ENCODE peak calls at places on chromosome X, in four cellular contexts. R is K562, P is HCT116, W is HepG2. J is an unnamed sample.

GRCh38 chrX:117839544-117839943 is 277.1 kb downstream of the KLHL13 start:
- DNase-seq in W (no peak), P (no peak), R (peak; percentile 1), J (no peak)

GRCh38 chrX:13863326-13863725 is 46.4 kb upstream of the GPM6B start:
- DNase-seq in P (no peak), R (no peak), W (no peak), J (no peak)

GRCh38 chrX:26851981-26852380 is 611.2 kb downstream of the PPP4R3C start:
- DNase-seq in P (peak; percentile 23), R (no peak), W (peak; percentile 0), J (no peak)

GRCh38 chrX:135086197-135086854 is 34.0 kb downstream of the ETDB start:
- DNase-seq in R (peak; percentile 50), P (peak; percentile 63), W (peak; percentile 39), J (peak; percentile 71)

GRCh38 chrX:68728186-68728585 is 80.7 kb downstream of the STARD8 start:
- DNase-seq in P (no peak), W (no peak), R (no peak), J (no peak)

GRCh38 chrX:87409113-87409841 is 108.3 kb upstream of the KLHL4 start:
- DNase-seq in P (no peak), R (peak; percentile 48), W (peak; percentile 15), J (peak; percentile 77)

GRCh38 chrX:108699368-108699767 is 37.0 kb downstream of the IRS4 start:
- DNase-seq in P (peak; percentile 16), R (peak; percentile 5), W (peak; percentile 13), J (peak; percentile 8)

GRCh38 chrX:78199851-78200250 is 60.4 kb upstream of the TAF9B start:
- DNase-seq in P (peak; percentile 8), R (peak; percentile 61), W (peak; percentile 31), J (no peak)

GRCh38 chrX:40420899-40421729 is 159.7 kb upstream of the ATP6AP2 start:
- DNase-seq in P (no peak), R (no peak), W (peak; percentile 13), J (no peak)

GRCh38 chrX:53332204-53332603 is 50.8 kb upstream of the IQSEC2 start:
- DNase-seq in R (no peak), P (no peak), W (no peak), J (no peak)

GRCh38 chrX:134761788-134762187 is 103.5 kb upstream of the PLAC1 start:
- DNase-seq in W (peak; percentile 2), P (no peak), R (no peak), J (no peak)

GRCh38 chrX:42021058-42021457 is 97.7 kb upstream of the CASK start:
- DNase-seq in R (no peak), W (no peak), P (no peak), J (no peak)

DNA sequence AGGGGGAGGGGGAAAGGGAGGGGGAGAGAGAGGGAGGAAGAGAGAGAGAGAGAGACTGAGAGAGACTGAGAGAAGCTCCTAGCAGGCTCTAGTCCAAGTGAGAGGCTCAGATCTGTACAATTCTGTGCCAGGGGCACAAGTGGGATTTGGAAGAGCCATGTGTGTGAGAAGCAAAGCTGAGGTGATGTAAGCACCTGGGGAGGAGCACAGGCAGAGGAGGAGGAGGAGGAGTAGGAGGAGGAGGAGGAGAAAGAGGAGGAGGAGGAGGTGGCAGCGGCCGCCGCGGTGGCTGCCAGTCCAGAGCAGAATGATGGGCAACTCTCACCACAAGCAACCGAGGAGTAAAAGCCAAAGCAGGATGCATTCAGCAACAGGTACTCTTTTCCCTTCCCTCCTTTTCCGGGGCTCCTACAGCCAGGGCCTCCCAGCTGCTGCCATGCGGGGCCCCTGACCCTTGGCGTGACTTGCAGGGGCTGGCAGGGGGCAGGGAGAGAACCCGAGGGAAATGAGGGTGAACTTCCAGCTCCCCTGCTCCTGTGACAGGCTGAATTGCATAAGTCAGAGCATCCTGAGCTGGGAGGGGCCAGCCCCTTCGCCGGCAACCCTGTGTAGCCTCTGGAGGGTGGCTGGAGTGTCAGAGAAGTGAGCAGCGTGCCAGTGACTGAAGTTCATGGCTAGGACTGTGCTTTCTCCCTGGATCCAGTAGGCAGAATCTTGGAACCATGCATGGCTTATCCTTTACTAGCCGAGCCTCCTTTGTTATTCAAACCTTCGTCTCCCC is 62.1 kb downstream of the RTL5 start:
- DNase-seq in R (no peak), P (no peak), W (no peak), J (no peak)
- TF ChIP-seq TCF7L2 in R (no peak), P (no peak), W (no peak), J (no peak)

DNA sequence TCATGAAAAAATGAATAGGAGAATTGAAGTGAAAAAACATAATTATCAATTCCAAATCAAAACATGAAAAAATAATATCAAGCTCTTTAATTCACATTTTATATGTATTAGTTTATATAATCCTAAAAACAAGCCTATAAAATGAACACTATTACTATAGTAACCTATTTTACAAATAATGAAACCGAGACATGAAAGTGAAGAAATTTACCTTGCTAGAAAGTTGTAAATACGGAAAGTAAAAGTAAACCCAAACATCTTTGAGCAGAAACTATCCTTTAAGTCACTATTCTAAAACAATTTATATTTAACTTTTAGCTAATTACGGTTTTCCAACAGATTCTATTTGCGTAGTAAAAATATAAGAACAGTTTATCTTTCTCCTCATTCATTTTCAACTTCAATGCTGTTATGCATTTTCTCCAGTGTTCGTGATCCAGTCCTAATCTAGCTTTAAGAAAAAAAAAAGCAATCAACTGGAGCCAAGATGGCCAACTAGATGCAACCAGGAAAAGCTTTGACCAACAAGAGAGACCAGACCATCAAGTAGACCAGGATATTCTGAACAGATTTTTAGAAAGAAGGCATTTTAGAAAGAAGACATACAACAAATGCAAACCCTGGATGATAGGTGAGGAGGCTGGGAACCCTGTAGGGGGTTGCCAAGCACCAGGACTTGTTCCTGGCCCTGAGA is 67.0 kb downstream of the DDX53 start:
- DNase-seq in P (no peak), R (no peak), W (no peak), J (no peak)
- H3K4me1 ChIP-seq in P (no peaks in the 10 kb centered on the region), R (no peaks in the 10 kb centered on the region), W (no peaks in the 10 kb centered on the region), J (no peaks in the 10 kb centered on the region)

DNA sequence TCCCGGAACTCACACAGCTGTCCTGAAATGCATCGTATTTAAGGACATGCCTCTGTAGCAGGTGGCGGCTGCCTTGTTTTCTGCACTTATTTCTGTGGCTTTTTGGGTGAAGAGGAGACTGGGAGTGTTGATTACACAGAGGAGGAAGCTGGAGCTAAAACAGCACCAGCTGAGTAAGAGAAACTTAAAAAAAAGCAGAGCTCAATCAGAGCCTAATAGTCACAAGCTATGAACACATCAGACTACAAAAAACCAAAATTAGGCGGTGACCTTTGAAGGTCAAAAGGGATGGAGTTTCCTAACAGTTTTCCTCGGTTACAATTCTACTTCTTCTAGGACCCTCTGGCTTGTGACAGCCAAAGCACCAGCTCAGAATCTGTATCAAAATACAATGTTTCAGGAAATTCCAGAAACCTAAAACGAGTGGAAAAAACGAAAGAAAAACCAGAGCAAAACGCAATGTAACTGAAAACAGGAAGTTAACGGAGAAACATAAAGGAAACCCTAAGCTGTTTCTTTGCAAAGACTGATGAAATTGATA is 13.5 kb downstream of the PRKX start:
- DNase-seq in R (no peak), W (no peak), P (no peak), J (no peak)
- TF ChIP-seq SIN3A in R (no peak), W (no peak), P (no peak), J (no peak)

GRCh38 chrX:148567779-148568178 is 67.4 kb downstream of the AFF2 start:
- DNase-seq in R (no peak), P (no peak), W (no peak), J (no peak)

GRCh38 chrX:148568763-148569162 is 68.3 kb downstream of the AFF2 start:
- DNase-seq in R (no peak), P (no peak), W (no peak), J (no peak)

GRCh38 chrX:148572332-148572731 is 71.9 kb downstream of the AFF2 start:
- DNase-seq in R (no peak), W (no peak), P (no peak), J (no peak)

GRCh38 chrX:148562846-148563245 is 62.4 kb downstream of the AFF2 start:
- DNase-seq in W (no peak), R (no peak), P (no peak), J (no peak)

GRCh38 chrX:148567229-148567628 is 66.8 kb downstream of the AFF2 start:
- DNase-seq in R (peak; percentile 19), W (no peak), P (no peak), J (no peak)
- TF ChIP-seq TCF7L2 in R (no peak), W (no peak), P (no peak), J (no peak)

GRCh38 chrX:154441564-154441963 is 2.4 kb upstream of the FAM50A start:
- DNase-seq in R (no peak), P (no peak), W (no peak), J (no peak)

GRCh38 chrX:154441984-154442707 is 1.8 kb upstream of the FAM50A start:
- DNase-seq in W (no peak), P (no peak), R (no peak), J (no peak)

GRCh38 chrX:154440623-154441357 is 3.2 kb upstream of the FAM50A start:
- DNase-seq in P (no peak), W (no peak), R (no peak), J (no peak)

GRCh38 chrX:154437971-154438893 is 1.3 kb downstream of the GDI1 start:
- DNase-seq in R (no peak), P (no peak), W (no peak), J (no peak)

DNA sequence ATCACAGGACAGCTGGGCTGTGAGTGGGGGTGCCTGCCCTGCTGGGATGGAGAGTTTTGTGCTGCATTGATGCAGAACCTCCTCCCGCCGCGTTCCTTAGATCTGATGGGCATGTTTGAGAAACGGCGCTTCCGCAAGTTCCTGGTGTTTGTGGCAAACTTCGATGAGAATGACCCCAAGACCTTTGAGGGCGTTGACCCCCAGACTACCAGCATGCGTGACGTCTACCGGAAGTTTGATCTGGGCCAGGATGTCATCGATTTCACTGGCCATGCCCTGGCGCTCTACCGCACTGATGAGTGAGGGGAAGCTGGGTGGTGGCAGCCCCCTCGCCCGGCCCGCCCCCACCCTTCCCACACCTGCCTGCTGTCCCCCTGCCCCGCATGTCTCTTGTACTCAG is 2.9 kb downstream of the GDI1 start:
- DNase-seq in W (no peak), R (no peak), P (no peak), J (no peak)
- H3K4me1 ChIP-seq in W (peaks cover 11% of the 10 kb centered on the region), R (peaks cover 48% of the 10 kb centered on the region), P (peaks cover 5% of the 10 kb centered on the region), J (peaks cover 27% of the 10 kb centered on the region)

DNA sequence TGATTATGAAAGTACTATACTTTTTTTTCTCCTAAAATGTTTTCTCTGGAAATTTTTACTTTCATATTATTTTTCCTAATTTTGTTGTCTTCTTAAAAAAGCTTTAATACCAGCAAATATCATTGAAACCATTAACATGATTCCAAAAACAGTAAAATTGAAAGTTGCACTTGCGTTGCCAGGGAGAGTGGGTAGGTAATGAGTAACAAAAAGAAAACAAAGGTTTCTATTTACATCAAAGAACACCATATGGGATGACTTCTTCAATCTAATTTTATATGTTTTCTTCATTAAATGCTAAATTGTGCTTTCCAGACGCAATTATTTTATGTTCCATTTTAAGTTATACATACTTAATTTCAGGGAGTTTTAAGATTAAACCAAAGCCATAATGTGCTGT is 108.3 kb upstream of the VCX2 start:
- DNase-seq in R (no peak), P (no peak), W (no peak), J (no peak)
- TF ChIP-seq SIN3A in R (no peak), P (no peak), W (no peak), J (no peak)

DNA sequence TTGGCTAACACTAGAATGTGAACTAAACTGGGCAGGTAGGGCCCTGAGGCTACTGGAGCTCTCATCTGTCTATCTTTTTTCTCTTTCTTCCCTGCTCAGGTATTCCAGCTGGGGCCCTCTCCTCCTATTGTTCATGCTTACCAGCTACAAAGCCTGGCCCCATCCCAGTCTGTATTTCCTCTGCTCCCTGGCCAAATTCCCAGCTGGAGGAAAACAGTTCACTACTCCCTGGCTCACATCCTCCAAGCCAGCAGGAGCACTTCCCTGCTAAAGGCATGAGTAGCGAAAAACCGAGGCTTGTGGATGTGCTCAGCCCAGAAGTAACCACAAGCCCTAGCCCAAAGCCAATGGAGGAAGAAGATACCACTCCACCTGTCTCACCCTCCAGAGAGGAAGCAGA is 178.4 kb upstream of the ARHGEF9 start:
- DNase-seq in P (no peak), W (no peak), R (no peak), J (no peak)
- TF ChIP-seq TCF7L2 in P (no peak), W (no peak), R (no peak), J (no peak)